ENCODE peak calls at places on chromosomes 2 and 18, in four cellular contexts. V, E, S and L are unnamed samples.

GRCh38 chr2:73359915-73360697 is 25.5 kb upstream of the ALMS1 start:
- DNase-seq in V (no peak), E (no peak), S (no peak), L (no peak)

GRCh38 chr18:67590571-67591141 is 74.1 kb upstream of the DSEL start:
- DNase-seq in V (no peak), E (no peak), S (no peak), L (no peak)

GRCh38 chr2:168119519-168120141 is 127.8 kb downstream of the STK39 start:
- DNase-seq in V (no peak), E (no peak), S (peak), L (peak)

GRCh38 chr2:25201265-25201664 is 32.9 kb upstream of the POMC start:
- DNase-seq in V (no peak), E (no peak), S (no peak), L (no peak)

GRCh38 chr2:88024509-88024908 is 8.2 kb upstream of the RNU2-63P start:
- DNase-seq in V (no peak), E (no peak), S (no peak), L (no peak)

GRCh38 chr2:192578780-192579179 is 384.0 kb upstream of the TMEFF2 start:
- DNase-seq in V (no peak), E (no peak), S (no peak), L (peak)

GRCh38 chr2:11292464-11293255 is 51.8 kb downstream of the ROCK2 start:
- DNase-seq in V (no peak), E (no peak), S (no peak), L (no peak)

GRCh38 chr18:22166070-22166972 is 3.1 kb upstream of the GATA6 start:
- DNase-seq in V (no peak), E (no peak), S (no peak), L (no peak)

GRCh38 chr2:147027451-147027850 is 817.4 kb upstream of the ACVR2A start:
- DNase-seq in V (no peak), E (no peak), S (no peak), L (no peak)